ENCODE peak calls at places on chromosomes 5 and 9, in ten cellular contexts. K is adipocyte; B is mucosa of descending colon; A is endothelial cell; C is IMR-90; Q is spleen; Z is lower lobe of right lung; G is stimulated activated naive B cell treated with anti-CD40 and anti-IgM and Interleukin-4, amounts not matched to agents 10 μg/mL and 1 μg/mL and 100 μg/mL, for 72 hours; T is T-helper 1 cell; F is activated CD4-positive, alpha-beta memory T cell treated with anti-CD3 and anti-CD28 coated beads, Interleukin-2, amount 10 ng/mL, durations not matched to agents 7 days and 5 days. V is an unnamed sample.

GRCh38 chr9:12813960-12814876 is 39.4 kb downstream of the LURAP1L start:
- DNase-seq in F (no peak), C (peak), A (no peak), G (no peak), T (no peak), K (peak), Z (peak), Q (no peak), B (peak), V (peak)

GRCh38 chr9:92631452-92632211 is 38.3 kb downstream of the IPPK start:
- DNase-seq in T (no peak), B (no peak), Q (no peak), C (no peak), A (no peak), Z (peak), G (peak), F (no peak), K (peak), V (no peak)

GRCh38 chr5:145554399-145554798 is 280.7 kb downstream of the PRELID2 start:
- DNase-seq in G (no peak), T (no peak), K (peak), Q (no peak), F (no peak), B (no peak), C (peak), Z (no peak), A (no peak), V (no peak)

GRCh38 chr5:172361566-172362238 is 78.1 kb upstream of the UBTD2 start:
- DNase-seq in G (no peak), K (peak), Z (peak), A (no peak), C (peak), F (peak), Q (no peak), T (no peak), B (no peak), V (no peak)

GRCh38 chr9:24502548-24502947 is 43.1 kb downstream of the IZUMO3 start:
- DNase-seq in T (no peak), C (no peak), A (no peak), B (no peak), G (no peak), F (no peak), K (no peak), Q (no peak), Z (no peak), V (no peak)

GRCh38 chr9:21095561-21095960 is 17.8 kb upstream of the IFNB1 start:
- DNase-seq in G (no peak), K (peak), F (no peak), T (no peak), Q (no peak), B (no peak), Z (no peak), C (no peak), A (no peak), V (no peak)

GRCh38 chr5:86617309-86617755 is 409 bp upstream of the COX7C start:
- DNase-seq in Z (no peak), Q (no peak), C (no peak), B (peak), T (no peak), F (no peak), G (no peak), A (no peak), K (no peak), V (no peak)

GRCh38 chr5:163269624-163270023 is 167.8 kb upstream of the CCNG1 start:
- DNase-seq in K (peak), A (no peak), T (no peak), C (no peak), Q (no peak), Z (no peak), B (no peak), G (no peak), F (no peak), V (no peak)

GRCh38 chr5:151770383-151771258 is 1.1 kb upstream of the G3BP1 start:
- DNase-seq in B (peak), K (peak), G (peak), A (peak), T (no peak), Z (peak), C (peak), Q (peak), F (no peak), V (peak)

GRCh38 chr5:173777149-173777548 is 111.0 kb upstream of the CPEB4 start:
- DNase-seq in F (no peak), K (no peak), C (no peak), Q (no peak), Z (no peak), T (no peak), A (no peak), G (no peak), B (no peak), V (no peak)

GRCh38 chr9:106156462-106156861 is 462.1 kb downstream of the TMEM38B start:
- DNase-seq in A (no peak), K (no peak), Z (no peak), C (no peak), F (no peak), Q (no peak), T (no peak), B (no peak), G (no peak), V (no peak)

GRCh38 chr5:142770650-142771609 is 753 bp downstream of the ARHGAP26 start:
- DNase-seq in T (peak), A (peak), K (peak), G (peak), F (peak), C (no peak), B (peak), Z (peak), Q (peak), V (peak)

GRCh38 chr5:41794478-41794877 is 75.7 kb downstream of the OXCT1 start:
- DNase-seq in B (no peak), Q (no peak), F (no peak), C (peak), T (no peak), A (no peak), K (peak), G (no peak), Z (no peak), V (no peak)

GRCh38 chr9:104927216-104927911 is 591 bp downstream of the ABCA1 start:
- DNase-seq in A (peak), C (peak), T (no peak), Q (peak), Z (peak), K (peak), F (peak), B (peak), G (peak), V (peak)

GRCh38 chr9:115988701-115989100 is 164.9 kb upstream of the PAPPA start:
- DNase-seq in F (no peak), G (no peak), C (peak), Q (no peak), T (no peak), B (no peak), K (no peak), Z (no peak), A (no peak), V (no peak)

GRCh38 chr9:30075451-30076199 is 2308.8 kb upstream of the ACO1 start:
- DNase-seq in A (no peak), Q (no peak), C (no peak), G (peak), K (no peak), F (peak), T (no peak), B (no peak), Z (no peak), V (no peak)

GRCh38 chr5:116340799-116341198 is 233.8 kb downstream of the SEMA6A start:
- DNase-seq in Z (no peak), T (no peak), C (no peak), F (no peak), Q (no peak), B (no peak), K (no peak), G (no peak), A (no peak), V (no peak)